ENCODE peak calls at places on chromosomes 13 and 19, in five cellular contexts. L is HCT116, Y is K562, D is H1, W is GM12878. X is an unnamed sample.

GRCh38 chr19:5048091-5048726 is 79.3 kb downstream of the KDM4B start:
- DNase-seq in L (no peak), Y (peak; percentile 83), D (peak; percentile 65), W (no peak), X (peak; percentile 27)

GRCh38 chr13:21913010-21913409 is 242.1 kb downstream of the FGF9 start:
- DNase-seq in L (peak; percentile 12), Y (peak; percentile 1), D (no peak), W (no peak), X (no peak)

GRCh38 chr13:61727714-61728275 is 312.1 kb upstream of the PCDH20 start:
- DNase-seq in L (no peak), Y (no peak), D (no peak), W (no peak), X (no peak)

GRCh38 chr19:38831142-38831605 is 420 bp downstream of the ECH1 start:
- DNase-seq in L (no peak), Y (peak; percentile 66), D (no peak), W (no peak), X (peak; percentile 87)

GRCh38 chr13:20544186-20544914 is 18.7 kb upstream of the CRYL1 start:
- DNase-seq in L (no peak), Y (no peak), D (no peak), W (no peak), X (no peak)

GRCh38 chr13:114043421-114044053 is 69.7 kb upstream of the C13orf46 start:
- DNase-seq in L (no peak), Y (no peak), D (no peak), W (no peak), X (peak; percentile 52)

GRCh38 chr13:94351292-94352000 is 128.0 kb downstream of the DCT start:
- DNase-seq in L (no peak), Y (no peak), D (no peak), W (no peak), X (no peak)

GRCh38 chr13:112643759-112644459 is 45.9 kb upstream of the ATP11A start:
- DNase-seq in L (no peak), Y (no peak), D (no peak), W (no peak), X (peak; percentile 13)

GRCh38 chr19:7460562-7460966 is 28.3 kb downstream of the PEX11G start:
- DNase-seq in L (no peak), Y (no peak), D (no peak), W (no peak), X (no peak)

GRCh38 chr19:6071103-6071485 is 39.2 kb downstream of the RFX2 start:
- DNase-seq in L (no peak), Y (no peak), D (no peak), W (no peak), X (no peak)

GRCh38 chr19:7637374-7638256 is 705 bp downstream of the STXBP2 start:
- DNase-seq in L (no peak), Y (peak; percentile 93), D (no peak), W (no peak), X (no peak)

GRCh38 chr19:2517881-2518601 is 42.1 kb downstream of the GADD45B start:
- DNase-seq in L (no peak), Y (no peak), D (no peak), W (no peak), X (no peak)

GRCh38 chr19:1156830-1157615 is 17.0 kb downstream of the SBNO2 start:
- DNase-seq in L (no peak), Y (no peak), D (no peak), W (no peak), X (no peak)

GRCh38 chr13:29435125-29435911 is 160.2 kb downstream of the SLC7A1 start:
- DNase-seq in L (no peak), Y (no peak), D (no peak), W (no peak), X (no peak)

GRCh38 chr13:91930687-91931086 is 532.3 kb downstream of the GPC5 start:
- DNase-seq in L (no peak), Y (no peak), D (no peak), W (no peak), X (no peak)

GRCh38 chr13:92649140-92649813 is 577.3 kb upstream of the GPC6 start:
- DNase-seq in L (no peak), Y (no peak), D (no peak), W (no peak), X (no peak)

GRCh38 chr13:114089341-114089740 is 43.1 kb downstream of the RASA3 start:
- DNase-seq in L (no peak), Y (no peak), D (no peak), W (no peak), X (no peak)

GRCh38 chr19:8445488-8446001 is 770 bp downstream of the HNRNPM start:
- DNase-seq in L (no peak), Y (peak; percentile 76), D (no peak), W (no peak), X (no peak)

GRCh38 chr19:33284756-33285155 is 17.6 kb downstream of the CEBPA start:
- DNase-seq in L (no peak), Y (no peak), D (no peak), W (no peak), X (no peak)

GRCh38 chr19:42433503-42434260 is 6.5 kb upstream of the LIPE start:
- DNase-seq in L (no peak), Y (peak; percentile 88), D (no peak), W (no peak), X (peak; percentile 95)

GRCh38 chr13:26562538-26562890 is 5.0 kb downstream of the WASF3 start:
- DNase-seq in L (no peak), Y (no peak), D (no peak), W (no peak), X (no peak)

GRCh38 chr19:16496613-16496983 is 404 bp downstream of the C19orf44 start:
- DNase-seq in L (no peak), Y (peak; percentile 51), D (no peak), W (no peak), X (no peak)

GRCh38 chr13:85974604-85975366 is 175.6 kb upstream of the SLITRK6 start:
- DNase-seq in L (no peak), Y (no peak), D (no peak), W (no peak), X (no peak)

GRCh38 chr19:38666662-38667448 is 19.4 kb downstream of the ACTN4 start:
- DNase-seq in L (no peak), Y (no peak), D (no peak), W (no peak), X (no peak)

GRCh38 chr13:48429886-48430285 is 17.0 kb upstream of the LPAR6 start:
- DNase-seq in L (no peak), Y (no peak), D (no peak), W (no peak), X (no peak)

GRCh38 chr19:55642153-55643002 is 1.1 kb upstream of the ZNF581 start:
- DNase-seq in L (no peak), Y (peak; percentile 53), D (no peak), W (no peak), X (no peak)

GRCh38 chr19:15180451-15181390 is 20.1 kb downstream of the NOTCH3 start:
- DNase-seq in L (no peak), Y (peak; percentile 93), D (no peak), W (no peak), X (peak; percentile 37)

GRCh38 chr13:109672545-109672944 is 113.8 kb downstream of the IRS2 start:
- DNase-seq in L (no peak), Y (no peak), D (no peak), W (no peak), X (no peak)
- TF ChIP-seq MAX in L (no peak), Y (no peak), D (no peak), W (no peak), X (no peak)

GRCh38 chr13:105341758-105342157 is 1193.7 kb downstream of the EFNB2 start:
- DNase-seq in L (no peak), Y (no peak), D (no peak), W (no peak), X (no peak)

GRCh38 chr13:105345116-105345515 is 1190.3 kb downstream of the EFNB2 start:
- DNase-seq in L (no peak), Y (no peak), D (no peak), W (no peak), X (no peak)

GRCh38 chr13:105342421-105342820 is 1193.0 kb downstream of the EFNB2 start:
- DNase-seq in L (no peak), Y (no peak), D (no peak), W (no peak), X (no peak)

GRCh38 chr13:105341256-105341655 is 1194.2 kb downstream of the EFNB2 start:
- DNase-seq in L (no peak), Y (no peak), D (no peak), W (no peak), X (no peak)

GRCh38 chr13:105343134-105343806 is 1192.2 kb downstream of the EFNB2 start:
- DNase-seq in L (no peak), Y (no peak), D (no peak), W (no peak), X (no peak)
- TF ChIP-seq ZNF274 in L (no peak), Y (no peak), D (no peak), W (no peak), X (no peak)

GRCh38 chr19:17753976-17754375 is 2.7 kb downstream of the FCHO1 start:
- DNase-seq in L (no peak), Y (no peak), D (no peak), W (no peak), X (no peak)

GRCh38 chr19:17755533-17755885 is 4.2 kb downstream of the FCHO1 start:
- DNase-seq in L (no peak), Y (no peak), D (no peak), W (no peak), X (no peak)

GRCh38 chr19:17755977-17756670 is 4.8 kb downstream of the FCHO1 start:
- DNase-seq in L (no peak), Y (peak; percentile 57), D (no peak), W (peak; percentile 37), X (no peak)

GRCh38 chr19:17752865-17753639 is 1.8 kb downstream of the FCHO1 start:
- DNase-seq in L (no peak), Y (no peak), D (no peak), W (no peak), X (no peak)

DNA sequence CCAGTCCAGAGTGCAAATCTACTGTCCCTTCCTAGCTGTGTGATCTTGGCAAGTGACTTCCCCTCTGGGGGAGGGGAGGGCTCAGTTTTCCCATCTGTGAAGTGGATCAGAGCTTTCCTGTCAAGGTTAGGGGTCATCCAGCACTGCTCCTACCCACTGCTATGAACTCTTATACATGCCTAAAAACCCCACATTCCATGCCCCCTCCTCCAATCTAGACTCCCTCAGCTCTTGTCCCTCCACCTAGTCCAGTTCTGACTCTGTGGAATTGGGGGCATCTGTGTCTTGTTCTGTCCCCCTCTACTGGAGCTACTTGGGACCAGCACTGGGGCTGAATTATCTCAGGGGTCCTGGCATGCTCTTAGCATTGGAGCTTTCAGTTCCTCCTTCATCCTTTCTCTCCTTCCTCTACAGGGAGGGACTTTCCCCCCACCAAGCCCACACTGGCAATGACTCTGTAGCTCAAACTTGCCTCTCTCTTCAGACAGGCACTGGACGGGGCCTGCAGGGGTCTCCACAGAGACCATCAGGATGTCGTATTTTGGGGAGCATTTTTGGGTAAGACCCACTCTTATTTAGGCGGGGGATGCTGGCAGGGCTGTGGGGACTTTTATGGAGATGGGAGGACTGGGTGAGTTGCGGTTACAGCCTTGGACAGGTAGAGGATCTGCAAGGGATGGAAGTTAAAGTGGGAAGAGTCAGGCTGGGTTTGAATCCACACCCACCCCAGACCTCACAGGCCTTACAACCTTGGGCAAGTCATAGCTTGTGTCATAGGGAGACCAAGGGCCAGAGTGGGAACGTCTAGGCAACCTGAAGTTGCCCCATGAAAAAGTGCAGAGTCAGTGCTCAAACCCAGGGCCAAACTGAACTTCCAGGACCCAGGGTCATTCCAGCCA is 3.6 kb downstream of the FCHO1 start:
- DNase-seq in L (no peak), Y (no peak), D (no peak), W (peak; percentile 87), X (no peak)
- H2AFZ ChIP-seq in L (no peak overlapping the region), Y (no peak overlapping the region), D (no peak overlapping the region), W (no peak overlapping the region), X (no peak overlapping the region)

GRCh38 chr19:47541507-47541906 is 26.6 kb upstream of the NAPA start:
- DNase-seq in L (no peak), Y (no peak), D (no peak), W (peak; percentile 13), X (no peak)
- TF ChIP-seq MAX in L (no peak), Y (no peak), D (no peak), W (no peak), X (no peak)

X was measured in HepG2.